ENCODE peak calls at places on chromosomes 2 and 18, in four cellular contexts. W is A549, N is adrenal gland, Y is GM12892. U is an unnamed sample.

GRCh38 chr2:28348149-28348567 is 44.5 kb upstream of the FOSL2 start:
- DNase-seq in W (no peak), N (no peak), Y (no peak), U (no peak)

GRCh38 chr2:142325870-142326269 is 195.1 kb upstream of the LRP1B start:
- DNase-seq in W (no peak), N (no peak), Y (no peak), U (no peak)

GRCh38 chr18:58394607-58395425 is 234.1 kb downstream of the ALPK2 start:
- DNase-seq in W (no peak), N (no peak), Y (no peak), U (no peak)

GRCh38 chr2:85862426-85862825 is 26.4 kb downstream of the ST3GAL5 start:
- DNase-seq in W (no peak), N (peak; percentile 36), Y (no peak), U (no peak)

GRCh38 chr2:54260241-54260495 is 4.1 kb upstream of the TSPYL6 start:
- DNase-seq in W (no peak), N (no peak), Y (no peak), U (no peak)

GRCh38 chr2:165877565-165878550 is 75.7 kb downstream of the TTC21B start:
- DNase-seq in W (no peak), N (no peak), Y (no peak), U (no peak)

GRCh38 chr18:29874519-29875098 is 1167.9 kb downstream of the DSC3 start:
- DNase-seq in W (peak; percentile 27), N (no peak), Y (no peak), U (peak; percentile 26)

GRCh38 chr2:108139521-108139920 is 100.2 kb upstream of the SULT1C3 start:
- DNase-seq in W (peak; percentile 27), N (no peak), Y (no peak), U (peak; percentile 15)

DNA sequence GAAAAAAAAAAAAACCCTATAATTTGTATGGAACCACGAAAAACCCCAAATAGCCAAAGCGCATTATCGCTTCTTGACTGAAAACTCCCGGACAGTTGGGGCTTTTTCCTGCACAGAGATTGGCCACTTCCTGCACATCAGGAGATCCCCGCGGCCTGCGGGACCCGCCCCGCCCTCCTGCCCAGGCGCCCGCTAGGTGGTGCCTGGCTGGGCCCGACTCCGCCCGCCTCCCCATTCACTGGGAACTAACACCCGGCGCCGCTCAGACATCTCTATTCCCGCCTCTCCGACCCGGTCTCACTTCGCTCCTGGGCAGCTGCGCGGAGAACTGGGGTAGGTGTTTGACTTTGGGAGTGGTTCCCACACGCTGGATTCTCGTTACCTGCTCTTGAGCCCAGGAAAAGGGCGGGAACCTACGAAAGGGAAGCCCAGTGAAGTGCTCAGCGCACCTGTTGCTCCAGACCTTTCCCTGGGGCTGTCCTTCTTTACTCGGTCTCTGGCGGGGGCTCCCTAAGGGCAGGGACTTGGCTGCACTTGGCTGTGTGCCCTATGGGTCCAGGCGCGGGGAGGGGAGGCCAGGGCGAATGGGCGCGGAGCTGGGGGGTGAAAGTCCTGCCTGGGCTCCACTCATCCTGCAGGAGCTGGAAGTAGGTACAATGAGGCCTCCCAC is at the start of gene HMSD:
- DNase-seq in W (peak; percentile 40), N (peak; percentile 52), Y (peak; percentile 58), U (no peak)
- TF ChIP-seq POLR2A in W (no peak), N (no peak), Y (peak; percentile 87), U (no peak)

DNA sequence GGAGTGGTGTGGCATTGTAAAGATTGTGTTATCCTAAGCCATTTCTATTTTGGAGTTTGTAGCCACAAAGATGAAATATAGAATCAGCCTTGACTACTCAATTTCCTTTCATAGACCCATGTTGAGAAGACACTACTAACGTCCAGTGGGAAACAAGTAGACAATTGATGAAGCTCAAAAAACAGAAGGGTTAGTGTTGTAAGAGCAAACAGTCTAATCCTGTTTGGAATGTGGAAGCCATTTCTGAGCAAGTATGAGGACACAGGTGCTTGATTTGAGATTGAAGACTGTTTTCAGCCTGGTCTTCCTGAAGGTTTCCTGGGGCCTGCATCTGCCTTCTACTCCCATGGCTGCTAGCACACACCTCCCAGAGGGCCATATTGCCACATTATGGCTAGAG is 29.1 kb downstream of the B3GNT2 start:
- DNase-seq in W (no peak), N (no peak), Y (no peak), U (no peak)
- TF ChIP-seq POLR2A in W (no peak), N (no peak), Y (no peak), U (no peak)

GRCh38 chr2:20050712-20051517 is 513 bp downstream of the LAPTM4A start:
- DNase-seq in W (peak; percentile 65), N (peak; percentile 79), Y (no peak), U (peak; percentile 68)

GRCh38 chr2:20048488-20049443 is 2.7 kb downstream of the LAPTM4A start:
- DNase-seq in W (no peak), N (no peak), Y (no peak), U (peak; percentile 26)

GRCh38 chr2:20049631-20050030 is 1.8 kb downstream of the LAPTM4A start:
- DNase-seq in W (no peak), N (no peak), Y (no peak), U (no peak)

GRCh38 chr2:20051518-20052228 is at the start of gene LAPTM4A:
- DNase-seq in W (peak; percentile 100), N (peak; percentile 99), Y (peak; percentile 88), U (peak; percentile 99)

GRCh38 chr2:20050104-20050711 is 1.2 kb downstream of the LAPTM4A start:
- DNase-seq in W (no peak), N (no peak), Y (no peak), U (peak; percentile 87)
- TF ChIP-seq POLR2A in W (no peak), N (no peak), Y (peak; percentile 28), U (peak; percentile 75)

GRCh38 chr2:231721641-231722310 is 13.5 kb downstream of the PTMA start:
- DNase-seq in W (no peak), N (peak; percentile 49), Y (no peak), U (no peak)

GRCh38 chr2:231718799-231719198 is 10.5 kb downstream of the PTMA start:
- DNase-seq in W (no peak), N (no peak), Y (no peak), U (no peak)

GRCh38 chr2:231720971-231721640 is 12.8 kb downstream of the PTMA start:
- DNase-seq in W (no peak), N (no peak), Y (no peak), U (no peak)

GRCh38 chr2:231722721-231723307 is 14.5 kb downstream of the PTMA start:
- DNase-seq in W (no peak), N (peak; percentile 31), Y (no peak), U (no peak)

DNA sequence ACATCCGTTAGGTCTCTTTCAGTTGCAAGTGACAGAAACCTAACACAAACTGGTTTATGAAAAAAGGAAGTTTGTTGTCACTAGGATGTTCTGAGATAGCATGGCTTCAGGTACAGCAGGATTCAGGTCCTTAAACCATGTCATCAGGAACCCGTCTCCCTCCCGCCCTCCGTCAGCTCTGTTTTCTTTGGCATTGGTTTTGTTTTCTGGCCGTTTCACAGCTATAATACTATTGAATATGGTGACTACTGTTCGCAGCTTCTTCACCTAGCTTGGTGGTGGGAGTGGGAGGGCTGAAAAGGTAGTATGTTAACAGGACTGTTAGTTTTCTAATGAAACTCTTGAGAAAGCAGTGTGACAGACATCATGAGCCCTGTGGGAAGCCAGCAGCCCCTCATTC is 12.0 kb downstream of the PTMA start:
- DNase-seq in W (no peak), N (no peak), Y (no peak), U (no peak)
- TF ChIP-seq POLR2A in W (no peak), N (no peak), Y (no peak), U (no peak)

U was measured in erythroblast.